ENCODE peak calls at places on chromosomes 4 and X, in ten cellular contexts. J, Z, R, L, E, V, B, N, U and D are unnamed samples.

GRCh38 chr4:184838249-184839074 is 12.7 kb upstream of the ACSL1 start:
- DNase-seq in V (no peak), Z (no peak), N (peak; percentile 74), J (peak; percentile 45), B (peak; percentile 38), R (no peak), L (peak; percentile 25), U (no peak), E (no peak), D (no peak)

GRCh38 chr4:48340276-48340904 is 939 bp upstream of the SLAIN2 start:
- DNase-seq in V (no peak), J (peak; percentile 54), U (peak; percentile 67), N (peak; percentile 38), Z (no peak), E (peak; percentile 81), L (no peak), R (peak; percentile 24), B (peak; percentile 80), D (no peak)

GRCh38 chr4:93416337-93417102 is 412.0 kb upstream of the ATOH1 start:
- DNase-seq in V (no peak), B (no peak), N (no peak), R (no peak), J (no peak), E (no peak), U (no peak), Z (no peak), L (no peak), D (no peak)

GRCh38 chrX:11399481-11399880 is 106.3 kb downstream of the AMELX start:
- DNase-seq in U (no peak), E (no peak), N (no peak), R (no peak), J (no peak), L (no peak), B (peak; percentile 50), V (no peak), Z (no peak), D (no peak)

GRCh38 chr4:38195911-38196310 is 235.7 kb downstream of the PTTG2 start:
- DNase-seq in N (no peak), V (no peak), B (no peak), J (no peak), R (no peak), U (no peak), E (no peak), Z (no peak), L (no peak), D (no peak)

GRCh38 chrX:48826135-48826875 is at the start of gene ERAS:
- DNase-seq in B (no peak), N (no peak), Z (peak; percentile 9), L (no peak), V (no peak), E (peak; percentile 58), U (no peak), R (no peak), J (no peak), D (no peak)

GRCh38 chr4:173420324-173420752 is 21.4 kb upstream of the SCRG1 start:
- DNase-seq in L (peak; percentile 26), Z (no peak), E (peak; percentile 73), N (peak; percentile 18), U (no peak), J (no peak), V (peak; percentile 14), B (peak; percentile 62), R (no peak), D (peak; percentile 40)

GRCh38 chrX:48864210-48864609 is 28.8 kb upstream of the PCSK1N start:
- DNase-seq in U (no peak), J (peak; percentile 64), V (no peak), E (no peak), L (peak; percentile 45), N (peak; percentile 75), B (peak; percentile 36), R (no peak), Z (no peak), D (peak; percentile 31)

GRCh38 chr4:88533937-88534750 is 10.6 kb upstream of the PYURF start:
- DNase-seq in U (no peak), V (no peak), N (no peak), J (peak; percentile 87), L (no peak), E (no peak), B (peak; percentile 96), Z (no peak), R (no peak), D (no peak)

GRCh38 chr4:17865866-17866363 is 55.1 kb downstream of the NCAPG start:
- DNase-seq in B (no peak), Z (no peak), E (no peak), L (no peak), U (no peak), R (no peak), V (no peak), N (no peak), J (no peak), D (no peak)

GRCh38 chrX:75603833-75604232 is 81.0 kb upstream of the ZDHHC15 start:
- DNase-seq in Z (no peak), N (peak; percentile 17), V (peak; percentile 6), J (peak; percentile 11), R (no peak), U (peak; percentile 33), L (peak; percentile 19), B (peak; percentile 36), E (peak; percentile 32), D (peak; percentile 57)

GRCh38 chr4:83255584-83255983 is 29.0 kb downstream of the COQ2 start:
- DNase-seq in R (no peak), L (peak; percentile 92), E (no peak), Z (no peak), V (no peak), N (peak; percentile 22), U (no peak), J (no peak), B (peak; percentile 85), D (no peak)

GRCh38 chr4:8589831-8590545 is 2.6 kb upstream of the CPZ start:
- DNase-seq in V (no peak), J (no peak), R (no peak), U (peak; percentile 32), Z (no peak), B (no peak), E (no peak), N (no peak), L (no peak), D (no peak)

GRCh38 chr4:117835566-117835965 is 198.7 kb upstream of the NDST3 start:
- DNase-seq in Z (no peak), B (no peak), N (no peak), E (no peak), V (no peak), J (no peak), L (no peak), U (no peak), R (no peak), D (no peak)

GRCh38 chr4:139815646-139816601 is 150.3 kb downstream of the MGST2 start:
- DNase-seq in N (no peak), L (no peak), Z (no peak), B (peak; percentile 88), U (peak; percentile 81), V (no peak), J (no peak), E (peak; percentile 78), R (peak; percentile 25), D (peak; percentile 74)

GRCh38 chr4:172858731-172859230 is 309.8 kb upstream of the GALNT7 start:
- DNase-seq in U (no peak), J (no peak), Z (no peak), R (no peak), V (no peak), L (no peak), B (peak; percentile 5), E (no peak), N (no peak), D (no peak)

GRCh38 chr4:185127021-185127925 is 15.8 kb upstream of the SLC25A4 start:
- DNase-seq in L (no peak), U (peak; percentile 63), N (no peak), R (no peak), E (no peak), V (no peak), Z (no peak), B (no peak), J (peak; percentile 13), D (no peak)

GRCh38 chrX:134570899-134571298 is 87.4 kb downstream of the PLAC1 start:
- DNase-seq in Z (no peak), L (no peak), R (no peak), U (no peak), B (no peak), J (no peak), N (no peak), V (peak; percentile 18), E (peak; percentile 36), D (peak; percentile 54)

GRCh38 chrX:152960115-152960514 is 33.8 kb downstream of the PNMA5 start:
- DNase-seq in Z (no peak), N (no peak), J (no peak), R (no peak), B (no peak), U (no peak), E (no peak), V (no peak), L (no peak), D (no peak)

GRCh38 chrX:139429913-139430312 is 100.6 kb upstream of the F9 start:
- DNase-seq in J (peak; percentile 1), B (peak; percentile 2), U (peak; percentile 40), L (no peak), V (no peak), N (peak; percentile 14), Z (no peak), E (peak; percentile 0), R (no peak), D (peak; percentile 16)

GRCh38 chrX:97743014-97743413 is 859.3 kb downstream of the RPA4 start:
- DNase-seq in L (no peak), N (no peak), U (no peak), E (no peak), V (no peak), J (no peak), Z (no peak), R (no peak), B (peak; percentile 1), D (peak; percentile 27)

GRCh38 chrX:47745386-47745785 is 86.4 kb upstream of the UXT start:
- DNase-seq in R (no peak), B (peak; percentile 80), L (no peak), U (no peak), Z (no peak), V (no peak), N (no peak), J (no peak), E (no peak), D (no peak)

GRCh38 chrX:45699158-45699557 is 498.5 kb upstream of the DIPK2B start:
- DNase-seq in R (no peak), J (no peak), V (no peak), Z (no peak), L (no peak), E (no peak), U (no peak), B (peak; percentile 94), N (peak; percentile 58), D (no peak)

GRCh38 chrX:8730812-8731578 is 942 bp downstream of the ANOS1 start:
- DNase-seq in B (no peak), U (peak; percentile 35), E (no peak), L (no peak), R (no peak), Z (no peak), J (peak; percentile 23), N (no peak), V (no peak), D (no peak)

GRCh38 chr4:3046623-3047022 is 27.7 kb downstream of the HTT-AS start:
- DNase-seq in V (no peak), N (no peak), U (no peak), Z (no peak), J (no peak), E (no peak), R (no peak), L (no peak), B (no peak), D (no peak)

GRCh38 chr4:67723949-67724348 is 23.0 kb upstream of the UBA6 start:
- DNase-seq in V (no peak), L (no peak), E (no peak), J (no peak), Z (no peak), N (no peak), B (no peak), R (no peak), U (peak; percentile 25), D (no peak)

GRCh38 chr4:158811704-158812103 is 42.9 kb downstream of the FNIP2 start:
- DNase-seq in J (no peak), V (no peak), R (no peak), Z (no peak), E (peak; percentile 94), U (no peak), B (no peak), L (peak; percentile 25), N (no peak), D (peak; percentile 76)

GRCh38 chr4:147984778-147985138 is 252.9 kb downstream of the ARHGAP10 start:
- DNase-seq in U (no peak), N (no peak), J (no peak), Z (no peak), R (no peak), B (no peak), V (no peak), E (no peak), L (no peak), D (no peak)